ENCODE peak calls at places on chromosomes 6 and 20, in five cellular contexts. I, D, V, R and E are unnamed samples.

GRCh38 chr20:36454664-36455427 is 86.5 kb upstream of the MYL9 start:
- DNase-seq in V (no peak), R (no peak), I (peak), D (peak), E (no peak)

GRCh38 chr6:89564752-89565427 is 73.7 kb downstream of the LYRM2 start:
- DNase-seq in I (no peak), D (no peak), V (peak), R (no peak), E (no peak)

GRCh38 chr20:63099426-63100267 is 92.9 kb upstream of the BHLHE23 start:
- DNase-seq in I (peak), V (no peak), R (no peak), D (peak), E (no peak)

GRCh38 chr6:129852257-129852858 is 8.8 kb downstream of the TMEM244 start:
- DNase-seq in D (no peak), R (no peak), I (no peak), V (peak), E (no peak)

GRCh38 chr6:109702797-109703196 is 11.7 kb downstream of the FIG4 start:
- DNase-seq in D (no peak), I (no peak), R (no peak), V (no peak), E (no peak)

GRCh38 chr6:161233986-161234620 is 39.8 kb downstream of the AGPAT4 start:
- DNase-seq in D (peak), R (no peak), I (no peak), V (peak), E (no peak)

GRCh38 chr6:107032051-107032450 is 4.1 kb downstream of the MTRES1 start:
- DNase-seq in V (peak), R (no peak), I (no peak), D (no peak), E (no peak)

GRCh38 chr6:19121516-19121915 is 715.7 kb upstream of the ID4 start:
- DNase-seq in V (no peak), I (no peak), D (no peak), R (no peak), E (no peak)

GRCh38 chr20:36361406-36361805 is 55.3 kb downstream of the DLGAP4 start:
- DNase-seq in R (no peak), I (no peak), D (no peak), V (no peak), E (no peak)

GRCh38 chr6:134537146-134537555 is 219.2 kb upstream of the SGK1 start:
- DNase-seq in V (peak), R (no peak), D (no peak), I (no peak), E (no peak)

GRCh38 chr20:23451956-23452487 is 654 bp downstream of the CST11 start:
- DNase-seq in I (no peak), V (no peak), R (no peak), D (no peak), E (no peak)

GRCh38 chr20:7716286-7716972 is 223.8 kb downstream of the HAO1 start:
- DNase-seq in R (no peak), I (no peak), D (no peak), V (no peak), E (no peak)

GRCh38 chr6:106847116-106847515 is 127.4 kb downstream of the CD24 start:
- DNase-seq in I (no peak), D (peak), V (no peak), R (no peak), E (no peak)